ENCODE peak calls at places on chromosomes 1 and 21, in four cellular contexts. One of them, this sample, is unnamed.

GRCh38 chr1:119827010-119827409 is 15.8 kb upstream of the REG4 start:
- ATAC-seq in HCT116: peak; percentile 86
- ATAC-seq in GM23338: peak; percentile 67
- ATAC-seq in HepG2: peak; percentile 54
- ATAC-seq in this sample: no peak

GRCh38 chr1:14479865-14480264 is 118.6 kb upstream of the KAZN start:
- ATAC-seq in HCT116: no peak
- ATAC-seq in GM23338: no peak
- ATAC-seq in HepG2: no peak
- ATAC-seq in this sample: no peak

GRCh38 chr1:35268282-35269189 is at the start of gene ZMYM4:
- ATAC-seq in HCT116: peak; percentile 96
- ATAC-seq in GM23338: peak; percentile 92
- ATAC-seq in HepG2: peak; percentile 96
- ATAC-seq in this sample: peak; percentile 96

GRCh38 chr1:59579222-59579621 is 235.5 kb upstream of the HOOK1 start:
- ATAC-seq in HCT116: no peak
- ATAC-seq in GM23338: no peak
- ATAC-seq in HepG2: no peak
- ATAC-seq in this sample: no peak

GRCh38 chr1:65108025-65108692 is 39.8 kb upstream of the AK4 start:
- ATAC-seq in HCT116: no peak
- ATAC-seq in GM23338: no peak
- ATAC-seq in HepG2: peak; percentile 82
- ATAC-seq in this sample: no peak

GRCh38 chr1:106055900-106056299 is 1000.6 kb upstream of the PRMT6 start:
- ATAC-seq in HCT116: no peak
- ATAC-seq in GM23338: no peak
- ATAC-seq in HepG2: no peak
- ATAC-seq in this sample: no peak

GRCh38 chr1:18348354-18348753 is 132.4 kb upstream of the KLHDC7A start:
- ATAC-seq in HCT116: no peak
- ATAC-seq in GM23338: no peak
- ATAC-seq in HepG2: no peak
- ATAC-seq in this sample: no peak

GRCh38 chr1:199018471-199019135 is 379.8 kb downstream of the PTPRC start:
- ATAC-seq in HCT116: no peak
- ATAC-seq in GM23338: no peak
- ATAC-seq in HepG2: no peak
- ATAC-seq in this sample: no peak

GRCh38 chr1:118927421-118927820 is 60.7 kb downstream of the TBX15 start:
- ATAC-seq in HCT116: no peak
- ATAC-seq in GM23338: no peak
- ATAC-seq in HepG2: no peak
- ATAC-seq in this sample: no peak

GRCh38 chr1:238409191-238409846 is 518.6 kb upstream of the ZP4 start:
- ATAC-seq in HCT116: no peak
- ATAC-seq in GM23338: no peak
- ATAC-seq in HepG2: no peak
- ATAC-seq in this sample: peak; percentile 71

GRCh38 chr1:193009501-193009900 is 49.7 kb downstream of the UCHL5 start:
- ATAC-seq in HCT116: no peak
- ATAC-seq in GM23338: no peak
- ATAC-seq in HepG2: no peak
- ATAC-seq in this sample: no peak

GRCh38 chr1:8239306-8240023 is 78.4 kb upstream of the SLC45A1 start:
- ATAC-seq in HCT116: peak; percentile 72
- ATAC-seq in GM23338: peak; percentile 78
- ATAC-seq in HepG2: peak; percentile 91
- ATAC-seq in this sample: peak; percentile 80

GRCh38 chr21:16608209-16608830 is 878.5 kb downstream of the USP25 start:
- ATAC-seq in HCT116: no peak
- ATAC-seq in GM23338: peak; percentile 83
- ATAC-seq in HepG2: no peak
- ATAC-seq in this sample: no peak

GRCh38 chr1:234148350-234148749 is 224.9 kb upstream of the COA6 start:
- ATAC-seq in HCT116: no peak
- ATAC-seq in GM23338: no peak
- ATAC-seq in HepG2: no peak
- ATAC-seq in this sample: no peak

GRCh38 chr1:91826248-91826647 is 59.7 kb downstream of the TGFBR3 start:
- ATAC-seq in HCT116: no peak
- ATAC-seq in GM23338: no peak
- ATAC-seq in HepG2: no peak
- ATAC-seq in this sample: no peak

GRCh38 chr1:19390166-19390850 is 78.2 kb downstream of the SLC66A1 start:
- ATAC-seq in HCT116: no peak
- ATAC-seq in GM23338: no peak
- ATAC-seq in HepG2: no peak
- ATAC-seq in this sample: no peak

GRCh38 chr1:19391596-19391981 is 79.5 kb downstream of the SLC66A1 start:
- ATAC-seq in HCT116: peak; percentile 39
- ATAC-seq in GM23338: peak; percentile 11
- ATAC-seq in HepG2: no peak
- ATAC-seq in this sample: peak; percentile 33

GRCh38 chr1:19392221-19392620 is 80.1 kb downstream of the SLC66A1 start:
- ATAC-seq in HCT116: no peak
- ATAC-seq in GM23338: no peak
- ATAC-seq in HepG2: no peak
- ATAC-seq in this sample: no peak

GRCh38 chr1:19393051-19393450 is 80.9 kb downstream of the SLC66A1 start:
- ATAC-seq in HCT116: no peak
- ATAC-seq in GM23338: peak; percentile 8
- ATAC-seq in HepG2: no peak
- ATAC-seq in this sample: no peak

GRCh38 chr1:19390901-19391595 is 78.9 kb downstream of the SLC66A1 start:
- ATAC-seq in HCT116: peak; percentile 68
- ATAC-seq in GM23338: peak; percentile 17
- ATAC-seq in HepG2: no peak
- ATAC-seq in this sample: peak; percentile 60
- TF ChIP-seq POLR2AphosphoS5 in HCT116: no peak
- TF ChIP-seq POLR2AphosphoS5 in GM23338: no peak
- TF ChIP-seq POLR2AphosphoS5 in HepG2: no peak
- TF ChIP-seq POLR2AphosphoS5 in this sample: peak; percentile 13

GRCh38 chr1:82179162-82179561 is 378.4 kb downstream of the ADGRL2 start:
- ATAC-seq in HCT116: no peak
- ATAC-seq in GM23338: no peak
- ATAC-seq in HepG2: no peak
- ATAC-seq in this sample: no peak

DNA sequence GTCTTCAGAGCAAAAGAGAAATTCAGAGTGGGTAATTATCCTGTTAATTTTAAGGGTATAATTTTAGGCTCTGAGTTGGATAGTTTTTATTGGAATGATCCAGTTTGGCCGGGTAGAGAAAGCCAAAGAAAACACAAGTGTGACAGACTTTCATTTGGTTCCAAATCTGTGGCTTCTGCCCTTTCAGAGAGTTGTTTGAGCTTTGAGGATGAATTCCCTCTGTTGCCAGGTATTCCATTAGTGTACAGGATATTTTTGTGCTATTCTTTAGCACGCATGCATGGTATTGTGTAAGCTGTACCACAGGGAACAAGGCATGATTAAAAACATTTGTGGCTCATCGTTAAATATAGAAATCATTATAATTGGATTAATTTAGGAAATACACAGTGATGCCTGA is 384.4 kb downstream of the ADGRL2 start:
- ATAC-seq in HCT116: no peak
- ATAC-seq in GM23338: no peak
- ATAC-seq in HepG2: no peak
- ATAC-seq in this sample: no peak
- TF ChIP-seq POLR2AphosphoS5 in HCT116: no peak
- TF ChIP-seq POLR2AphosphoS5 in GM23338: no peak
- TF ChIP-seq POLR2AphosphoS5 in HepG2: no peak
- TF ChIP-seq POLR2AphosphoS5 in this sample: no peak

GRCh38 chr1:16960560-16961296 is 19.7 kb downstream of the MFAP2 start:
- ATAC-seq in HCT116: peak; percentile 91
- ATAC-seq in GM23338: peak; percentile 88
- ATAC-seq in HepG2: peak; percentile 77
- ATAC-seq in this sample: peak; percentile 90
- TF ChIP-seq POLR2AphosphoS5 in HCT116: peak; percentile 68
- TF ChIP-seq POLR2AphosphoS5 in GM23338: peak; percentile 49
- TF ChIP-seq POLR2AphosphoS5 in HepG2: no peak
- TF ChIP-seq POLR2AphosphoS5 in this sample: peak; percentile 20

DNA sequence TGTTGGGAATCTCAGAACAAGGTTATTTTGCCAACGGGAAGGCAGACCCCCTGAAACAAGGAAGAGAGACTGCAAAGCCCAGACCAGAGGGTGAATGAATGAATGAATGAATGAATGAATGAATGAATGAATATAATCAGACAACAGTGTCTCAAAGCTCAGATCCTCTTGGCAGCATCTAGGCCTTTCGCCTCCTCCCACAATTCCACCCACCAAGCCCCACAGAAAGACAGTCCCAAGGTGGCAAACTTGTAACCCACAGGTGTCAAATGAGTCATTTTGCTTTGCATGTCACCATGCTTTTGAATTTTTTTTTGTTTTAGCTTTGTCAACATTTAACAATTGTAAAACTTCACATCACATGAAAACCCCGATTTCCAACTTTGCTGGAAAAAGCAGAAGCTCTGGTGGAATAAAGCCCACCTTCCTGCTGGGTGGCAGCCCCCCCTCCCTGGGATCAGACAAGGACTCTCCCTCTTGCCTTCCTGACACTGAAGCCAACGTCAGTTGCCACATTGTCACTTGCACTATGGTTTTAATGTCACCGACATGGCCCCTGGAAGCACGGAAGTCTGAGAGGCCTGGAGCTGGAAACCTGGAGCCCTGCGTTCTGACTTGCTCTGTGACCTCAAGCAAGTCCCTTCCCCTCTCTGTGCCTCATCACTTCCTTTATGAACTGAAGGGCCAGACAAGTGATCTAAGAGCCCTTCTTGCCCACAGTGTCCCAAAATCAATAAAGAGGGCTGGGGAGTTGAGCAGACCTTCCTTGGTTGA is 134.6 kb upstream of the RUNX3 start:
- ATAC-seq in HCT116: no peak
- ATAC-seq in GM23338: no peak
- ATAC-seq in HepG2: no peak
- ATAC-seq in this sample: no peak
- TF ChIP-seq POLR2AphosphoS5 in HCT116: no peak
- TF ChIP-seq POLR2AphosphoS5 in GM23338: no peak
- TF ChIP-seq POLR2AphosphoS5 in HepG2: no peak
- TF ChIP-seq POLR2AphosphoS5 in this sample: no peak

GRCh38 chr1:41517039-41517438 is 32.6 kb upstream of the EDN2 start:
- ATAC-seq in HCT116: no peak
- ATAC-seq in GM23338: no peak
- ATAC-seq in HepG2: no peak
- ATAC-seq in this sample: no peak
- TF ChIP-seq POLR2AphosphoS5 in HCT116: no peak
- TF ChIP-seq POLR2AphosphoS5 in GM23338: no peak
- TF ChIP-seq POLR2AphosphoS5 in HepG2: no peak
- TF ChIP-seq POLR2AphosphoS5 in this sample: no peak

GRCh38 chr1:54577612-54578011 is 29.6 kb downstream of the ACOT11 start:
- ATAC-seq in HCT116: no peak
- ATAC-seq in GM23338: no peak
- ATAC-seq in HepG2: peak; percentile 44
- ATAC-seq in this sample: no peak
- TF ChIP-seq POLR2AphosphoS5 in HCT116: no peak
- TF ChIP-seq POLR2AphosphoS5 in GM23338: no peak
- TF ChIP-seq POLR2AphosphoS5 in HepG2: no peak
- TF ChIP-seq POLR2AphosphoS5 in this sample: no peak

DNA sequence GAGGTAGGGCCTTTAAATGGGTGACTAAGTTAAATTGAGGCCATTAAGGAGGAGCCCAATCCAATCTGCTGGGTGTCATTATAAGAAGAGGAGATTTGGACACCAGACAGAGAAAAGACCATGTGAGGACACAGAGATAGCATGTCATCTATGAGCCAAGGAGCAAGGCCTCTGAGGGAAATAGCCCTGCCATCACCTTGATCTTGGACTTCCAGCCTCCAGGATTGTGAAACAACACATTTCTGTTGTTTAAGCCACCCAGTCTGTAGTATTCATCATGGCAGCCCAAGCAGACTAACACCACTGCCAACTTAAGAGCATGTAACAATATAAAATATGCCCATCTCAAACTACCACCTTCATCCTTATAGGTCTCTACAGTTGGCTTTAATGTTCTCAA is 38.4 kb upstream of the KCNE1 start:
- ATAC-seq in HCT116: no peak
- ATAC-seq in GM23338: no peak
- ATAC-seq in HepG2: no peak
- ATAC-seq in this sample: no peak
- TF ChIP-seq POLR2AphosphoS5 in HCT116: no peak
- TF ChIP-seq POLR2AphosphoS5 in GM23338: no peak
- TF ChIP-seq POLR2AphosphoS5 in HepG2: no peak
- TF ChIP-seq POLR2AphosphoS5 in this sample: no peak